ENCODE peak calls at places on chromosomes 2 and 18, in eight cellular contexts. P is HCT116, A is GM12878, C is upper lobe of left lung, W is gastrocnemius medialis, O is K562, K is A549, I is body of pancreas. Q is an unnamed sample.

GRCh38 chr18:27331606-27332005 is 146.5 kb upstream of the CHST9 start:
- ATAC-seq in W (no peak), I (no peak), A (no peak), K (no peak), P (no peak), O (no peak), C (no peak), Q (no peak)

GRCh38 chr18:44423826-44424225 is 256.9 kb upstream of the SETBP1 start:
- ATAC-seq in O (no peak), K (no peak), A (no peak), W (no peak), C (no peak), P (no peak), I (no peak), Q (no peak)

GRCh38 chr2:218378053-218378452 is 4.0 kb upstream of the SLC11A1 start:
- ATAC-seq in A (no peak), C (peak), W (no peak), K (peak), P (no peak), I (no peak), O (peak), Q (no peak)

GRCh38 chr2:86017901-86018896 is 87.5 kb downstream of the POLR1A start:
- ATAC-seq in I (peak), W (peak), O (peak), A (peak), K (peak), C (peak), P (peak), Q (peak)

GRCh38 chr2:159010963-159011362 is 42.5 kb downstream of the TANC1 start:
- ATAC-seq in A (peak), I (no peak), K (no peak), P (no peak), C (no peak), O (no peak), W (no peak), Q (no peak)

GRCh38 chr2:60505861-60506260 is 47.6 kb downstream of the BCL11A start:
- ATAC-seq in P (no peak), K (no peak), I (no peak), C (no peak), O (no peak), A (no peak), W (no peak), Q (no peak)

GRCh38 chr2:63048367-63049171 is 2.1 kb upstream of the OTX1 start:
- ATAC-seq in A (no peak), K (no peak), P (no peak), C (no peak), O (no peak), W (no peak), I (no peak), Q (no peak)

GRCh38 chr2:98433363-98433964 is 11.2 kb upstream of the INPP4A start:
- ATAC-seq in A (no peak), P (no peak), O (no peak), I (no peak), K (no peak), C (no peak), W (no peak), Q (no peak)

GRCh38 chr18:44761812-44762211 is 81.1 kb downstream of the SETBP1 start:
- ATAC-seq in W (peak), C (no peak), P (no peak), O (no peak), K (no peak), I (peak), A (no peak), Q (peak)

GRCh38 chr2:86256982-86257381 is 57.7 kb downstream of the MRPL35 start:
- ATAC-seq in A (no peak), K (no peak), I (no peak), O (no peak), C (no peak), P (no peak), W (no peak), Q (no peak)

GRCh38 chr2:120874401-120874821 is 138.7 kb downstream of the GLI2 start:
- ATAC-seq in W (no peak), K (no peak), I (no peak), C (no peak), A (no peak), P (no peak), O (no peak), Q (no peak)

GRCh38 chr2:63692002-63692606 is 103.3 kb downstream of the MDH1 start:
- ATAC-seq in I (peak), O (peak), P (peak), K (peak), C (no peak), A (peak), W (peak), Q (no peak)

GRCh38 chr2:30584116-30584515 is 137.1 kb downstream of the LCLAT1 start:
- ATAC-seq in K (no peak), A (peak), O (no peak), C (no peak), P (no peak), I (no peak), W (peak), Q (no peak)
- TF ChIP-seq CTCF in K (no peak), A (no peak), O (no peak), C (no peak), P (no peak), I (no peak), W (no peak), Q (no peak)

GRCh38 chr2:47906261-47907096 is at the start of gene FBXO11:
- ATAC-seq in W (peak), A (peak), I (peak), K (peak), P (peak), O (peak), C (peak), Q (peak)
- TF ChIP-seq POLR2A in W (peak), A (peak), I (peak), K (peak), P (peak), O (peak), C (peak), Q (peak)

GRCh38 chr18:23916338-23916737 is 98.2 kb upstream of the TTC39C start:
- ATAC-seq in C (no peak), W (no peak), O (no peak), I (no peak), K (no peak), A (no peak), P (no peak), Q (no peak)

GRCh38 chr18:23920054-23920453 is 94.5 kb upstream of the TTC39C start:
- ATAC-seq in C (no peak), A (peak), K (no peak), W (no peak), I (no peak), P (no peak), O (no peak), Q (no peak)

GRCh38 chr18:23921716-23922285 is 92.8 kb upstream of the TTC39C start:
- ATAC-seq in W (no peak), A (no peak), P (peak), C (no peak), K (no peak), O (no peak), I (no peak), Q (no peak)

GRCh38 chr18:23922939-23923338 is 91.6 kb upstream of the TTC39C start:
- ATAC-seq in W (no peak), I (no peak), K (no peak), A (peak), C (no peak), O (no peak), P (no peak), Q (no peak)

DNA sequence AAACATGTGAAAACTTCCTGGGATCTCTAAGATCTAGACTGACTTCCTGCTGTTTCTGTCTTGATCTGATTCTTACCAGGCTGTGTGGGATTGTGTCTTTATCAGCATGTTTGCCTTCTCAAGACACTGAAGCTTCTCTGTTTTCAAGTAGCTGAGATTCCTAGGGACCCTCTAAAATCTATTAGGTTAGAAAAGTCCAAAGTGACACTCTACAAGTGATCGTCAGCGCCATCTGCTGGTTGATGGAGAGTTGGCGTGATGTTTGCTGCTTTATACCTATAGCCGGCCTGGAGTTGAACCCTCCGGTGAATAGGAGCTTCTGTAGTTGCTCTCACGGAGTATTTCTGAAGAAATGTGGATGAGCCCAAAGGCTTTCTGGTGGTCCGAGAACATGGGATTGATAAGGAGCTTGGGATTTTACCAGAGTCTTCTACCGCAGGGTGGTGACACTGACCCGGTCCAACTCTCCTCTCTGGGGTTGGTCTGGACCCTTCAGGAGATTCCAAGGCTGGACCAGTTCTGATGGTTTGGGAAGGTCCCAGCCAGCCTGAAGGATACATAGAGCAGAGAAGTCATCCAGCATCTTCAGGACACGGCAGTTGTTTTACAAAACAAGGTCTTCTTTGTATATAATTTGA is 96.0 kb upstream of the TTC39C start:
- ATAC-seq in O (peak), W (peak), P (peak), A (peak), I (peak), K (peak), C (peak), Q (peak)
- TF ChIP-seq CTCF in O (peak), W (peak), P (peak), A (peak), I (peak), K (peak), C (peak), Q (peak)

GRCh38 chr2:162318280-162319222 is at the start of gene IFIH1:
- ATAC-seq in W (peak), P (peak), C (peak), K (peak), I (peak), O (peak), A (peak), Q (peak)
- TF ChIP-seq POLR2A in W (peak), P (no peak), C (peak), K (no peak), I (peak), O (no peak), A (peak), Q (no peak)

GRCh38 chr18:60411715-60412114 is 39.1 kb upstream of the MC4R start:
- ATAC-seq in A (peak), O (no peak), C (no peak), K (no peak), P (peak), I (no peak), W (no peak), Q (no peak)
- TF ChIP-seq CTCF in A (peak), O (no peak), C (no peak), K (no peak), P (no peak), I (no peak), W (no peak), Q (no peak)

DNA sequence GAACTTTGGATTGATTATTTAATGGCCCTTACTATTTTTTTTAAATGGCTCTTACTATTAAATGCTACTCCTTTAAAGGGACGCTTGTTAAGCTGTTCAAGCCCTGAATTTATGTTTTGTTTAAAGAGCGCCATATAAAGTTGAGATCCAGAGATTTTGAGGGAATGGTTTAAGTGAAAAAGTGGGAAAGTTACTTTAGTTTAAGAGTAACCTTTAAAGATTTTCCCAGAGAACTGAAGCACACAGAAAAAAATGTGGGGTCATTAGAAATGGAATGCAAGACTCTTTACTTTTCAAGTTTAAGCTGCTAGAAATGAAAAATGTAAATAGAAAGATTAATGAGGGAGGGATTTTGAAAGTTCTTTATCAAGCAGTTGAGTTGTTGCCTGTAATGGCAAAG is 93.1 kb downstream of the KCNS3 start:
- ATAC-seq in W (no peak), O (no peak), I (no peak), A (no peak), P (no peak), K (no peak), C (no peak), Q (no peak)
- TF ChIP-seq POLR2A in W (no peak), O (no peak), I (no peak), A (no peak), P (no peak), K (no peak), C (no peak), Q (no peak)